ENCODE peak calls at places on chromosome 5, in six cellular contexts. R, A, M, X, T and K are unnamed samples.

GRCh38 chr5:125668904-125669303 is 754.3 kb upstream of the GRAMD2B start:
- DNase-seq in A (no peak), R (no peak), X (no peak), M (peak), T (no peak), K (no peak)

GRCh38 chr5:28779161-28779754 is 1740.9 kb upstream of the CDH9 start:
- DNase-seq in M (peak), A (no peak), X (no peak), R (no peak), T (no peak), K (no peak)

GRCh38 chr5:62589504-62589903 is 10.9 kb downstream of the LRRC70 start:
- DNase-seq in M (no peak), X (no peak), A (no peak), R (no peak), T (no peak), K (no peak)

GRCh38 chr5:117486879-117487391 is 912.3 kb upstream of the SEMA6A start:
- DNase-seq in A (no peak), M (peak), R (no peak), T (no peak), X (no peak), K (no peak)

GRCh38 chr5:17329566-17329965 is 112.1 kb downstream of the BASP1 start:
- DNase-seq in R (no peak), T (no peak), X (no peak), A (no peak), M (no peak), K (no peak)

GRCh38 chr5:78162253-78162862 is 132.1 kb downstream of the AP3B1 start:
- DNase-seq in T (peak), R (no peak), X (no peak), M (peak), A (no peak), K (no peak)

GRCh38 chr5:168651654-168652053 is 72.5 kb upstream of the PANK3 start:
- DNase-seq in X (no peak), M (peak), A (no peak), T (peak), R (no peak), K (no peak)

GRCh38 chr5:138615461-138615860 is 40.3 kb upstream of the HSPA9 start:
- DNase-seq in M (no peak), X (no peak), A (no peak), R (no peak), T (no peak), K (no peak)

GRCh38 chr5:147963948-147964693 is 57.8 kb upstream of the C5orf46 start:
- DNase-seq in M (no peak), X (no peak), R (no peak), A (no peak), T (no peak), K (no peak)

GRCh38 chr5:159519365-159519764 is 189.1 kb upstream of the IL12B start:
- DNase-seq in A (no peak), M (no peak), X (no peak), T (peak), R (no peak), K (no peak)

GRCh38 chr5:132500244-132500930 is 9.8 kb upstream of the IRF1 start:
- DNase-seq in T (no peak), A (no peak), M (no peak), X (no peak), R (peak), K (no peak)

GRCh38 chr5:91937121-91937520 is 554.0 kb upstream of the ARRDC3 start:
- DNase-seq in R (no peak), M (no peak), X (no peak), T (no peak), A (no peak), K (no peak)

GRCh38 chr5:1736889-1737711 is 62.5 kb downstream of the MRPL36 start:
- DNase-seq in M (no peak), R (no peak), X (no peak), A (no peak), T (no peak), K (no peak)

GRCh38 chr5:89584339-89584956 is 701.5 kb upstream of the MEF2C start:
- DNase-seq in A (no peak), M (peak), T (peak), R (no peak), X (no peak), K (no peak)

GRCh38 chr5:14749579-14750091 is 85.1 kb downstream of the OTULIN start:
- DNase-seq in X (no peak), A (no peak), M (no peak), R (no peak), T (no peak), K (no peak)

GRCh38 chr5:14757853-14758252 is 93.3 kb downstream of the OTULIN start:
- DNase-seq in R (no peak), X (no peak), M (no peak), T (no peak), A (no peak), K (no peak)

GRCh38 chr5:57993866-57994265 is 466.0 kb downstream of the PLK2 start:
- DNase-seq in X (no peak), A (no peak), T (no peak), M (no peak), R (no peak), K (no peak)

GRCh38 chr5:120613729-120614128 is 149.6 kb downstream of the PRR16 start:
- DNase-seq in M (no peak), T (no peak), R (no peak), X (no peak), A (no peak), K (no peak)

GRCh38 chr5:158313739-158314464 is 455.0 kb upstream of the CLINT1 start:
- DNase-seq in T (no peak), M (no peak), R (no peak), X (no peak), A (no peak), K (no peak)

GRCh38 chr5:72355706-72356299 is 35.6 kb downstream of the PTCD2 start:
- DNase-seq in R (no peak), A (no peak), X (no peak), M (peak), T (peak), K (no peak)

GRCh38 chr5:110956280-110956912 is 115.1 kb upstream of the TSLP start:
- DNase-seq in X (no peak), A (no peak), M (no peak), T (no peak), R (no peak), K (no peak)

GRCh38 chr5:32030226-32030625 is 143.9 kb downstream of the GOLPH3 start:
- DNase-seq in X (no peak), R (no peak), M (peak), T (no peak), A (no peak), K (no peak)

GRCh38 chr5:98341038-98341710 is 432.3 kb upstream of the RGMB start:
- DNase-seq in A (no peak), T (peak), X (no peak), M (no peak), R (no peak), K (no peak)

GRCh38 chr5:60722416-60722815 is 22.4 kb upstream of the DEPDC1B start:
- DNase-seq in X (no peak), T (no peak), R (no peak), A (no peak), M (no peak), K (no peak)

GRCh38 chr5:5141625-5142527 is 1.7 kb downstream of the ADAMTS16 start:
- DNase-seq in X (peak), A (peak), T (peak), M (peak), R (peak), K (peak)

GRCh38 chr5:127072861-127073846 is at the start of gene C5orf63:
- DNase-seq in T (peak), A (peak), R (peak), X (peak), M (no peak), K (peak)

GRCh38 chr5:153551537-153552079 is 61.1 kb downstream of the GRIA1 start:
- DNase-seq in X (no peak), R (no peak), T (peak), M (peak), A (no peak), K (no peak)